ENCODE peak calls at places on chromosome 9, in seven cellular contexts. One of them, this sample, is unnamed.

GRCh38 chr9:127723450-127723849 is 7.6 kb downstream of the TTC16 start:
- DNase-seq in left lung: no peak
- DNase-seq in naive B cell: no peak
- DNase-seq in posterior vena cava: no peak
- DNase-seq in activated CD4-positive, alpha-beta T cell treated with anti-CD3 and anti-CD28 coated beads, Interleukin-2, amount 50 U/mL, for 24 hours: no peak
- DNase-seq in stimulated activated CD8-positive, alpha-beta memory T cell treated with anti-CD3 and anti-CD28 coated beads, Interleukin-4, amount 100 ng/mL, for 24 hours: no peak
- DNase-seq in stimulated activated CD4-positive, alpha-beta T cell treated with anti-CD3 and anti-CD28 coated beads, Interleukin-1b, Interleukin-23, amount 100 ng/mL, for 24 hours: no peak
- DNase-seq in this sample: no peak

GRCh38 chr9:94714494-94714893 is 12.0 kb upstream of the AOPEP start:
- DNase-seq in left lung: no peak
- DNase-seq in naive B cell: no peak
- DNase-seq in posterior vena cava: no peak
- DNase-seq in activated CD4-positive, alpha-beta T cell treated with anti-CD3 and anti-CD28 coated beads, Interleukin-2, amount 50 U/mL, for 24 hours: no peak
- DNase-seq in stimulated activated CD8-positive, alpha-beta memory T cell treated with anti-CD3 and anti-CD28 coated beads, Interleukin-4, amount 100 ng/mL, for 24 hours: no peak
- DNase-seq in stimulated activated CD4-positive, alpha-beta T cell treated with anti-CD3 and anti-CD28 coated beads, Interleukin-1b, Interleukin-23, amount 100 ng/mL, for 24 hours: no peak
- DNase-seq in this sample: no peak

GRCh38 chr9:21970001-21970799 is 24.0 kb downstream of the CDKN2A start:
- DNase-seq in left lung: no peak
- DNase-seq in naive B cell: no peak
- DNase-seq in posterior vena cava: no peak
- DNase-seq in activated CD4-positive, alpha-beta T cell treated with anti-CD3 and anti-CD28 coated beads, Interleukin-2, amount 50 U/mL, for 24 hours: no peak
- DNase-seq in stimulated activated CD8-positive, alpha-beta memory T cell treated with anti-CD3 and anti-CD28 coated beads, Interleukin-4, amount 100 ng/mL, for 24 hours: no peak
- DNase-seq in stimulated activated CD4-positive, alpha-beta T cell treated with anti-CD3 and anti-CD28 coated beads, Interleukin-1b, Interleukin-23, amount 100 ng/mL, for 24 hours: no peak
- DNase-seq in this sample: no peak

GRCh38 chr9:6907772-6908381 is 150.1 kb downstream of the KDM4C start:
- DNase-seq in left lung: no peak
- DNase-seq in naive B cell: no peak
- DNase-seq in posterior vena cava: no peak
- DNase-seq in activated CD4-positive, alpha-beta T cell treated with anti-CD3 and anti-CD28 coated beads, Interleukin-2, amount 50 U/mL, for 24 hours: no peak
- DNase-seq in stimulated activated CD8-positive, alpha-beta memory T cell treated with anti-CD3 and anti-CD28 coated beads, Interleukin-4, amount 100 ng/mL, for 24 hours: no peak
- DNase-seq in stimulated activated CD4-positive, alpha-beta T cell treated with anti-CD3 and anti-CD28 coated beads, Interleukin-1b, Interleukin-23, amount 100 ng/mL, for 24 hours: no peak
- DNase-seq in this sample: no peak

GRCh38 chr9:128167209-128167608 is 7.1 kb downstream of the BBLN start:
- DNase-seq in left lung: no peak
- DNase-seq in naive B cell: no peak
- DNase-seq in posterior vena cava: no peak
- DNase-seq in activated CD4-positive, alpha-beta T cell treated with anti-CD3 and anti-CD28 coated beads, Interleukin-2, amount 50 U/mL, for 24 hours: no peak
- DNase-seq in stimulated activated CD8-positive, alpha-beta memory T cell treated with anti-CD3 and anti-CD28 coated beads, Interleukin-4, amount 100 ng/mL, for 24 hours: no peak
- DNase-seq in stimulated activated CD4-positive, alpha-beta T cell treated with anti-CD3 and anti-CD28 coated beads, Interleukin-1b, Interleukin-23, amount 100 ng/mL, for 24 hours: no peak
- DNase-seq in this sample: no peak

GRCh38 chr9:106025449-106025848 is 331.1 kb downstream of the TMEM38B start:
- DNase-seq in left lung: no peak
- DNase-seq in naive B cell: no peak
- DNase-seq in posterior vena cava: no peak
- DNase-seq in activated CD4-positive, alpha-beta T cell treated with anti-CD3 and anti-CD28 coated beads, Interleukin-2, amount 50 U/mL, for 24 hours: no peak
- DNase-seq in stimulated activated CD8-positive, alpha-beta memory T cell treated with anti-CD3 and anti-CD28 coated beads, Interleukin-4, amount 100 ng/mL, for 24 hours: no peak
- DNase-seq in stimulated activated CD4-positive, alpha-beta T cell treated with anti-CD3 and anti-CD28 coated beads, Interleukin-1b, Interleukin-23, amount 100 ng/mL, for 24 hours: no peak
- DNase-seq in this sample: no peak

GRCh38 chr9:122406264-122406890 is 35.6 kb downstream of the PTGS1 start:
- DNase-seq in left lung: no peak
- DNase-seq in naive B cell: no peak
- DNase-seq in posterior vena cava: no peak
- DNase-seq in activated CD4-positive, alpha-beta T cell treated with anti-CD3 and anti-CD28 coated beads, Interleukin-2, amount 50 U/mL, for 24 hours: no peak
- DNase-seq in stimulated activated CD8-positive, alpha-beta memory T cell treated with anti-CD3 and anti-CD28 coated beads, Interleukin-4, amount 100 ng/mL, for 24 hours: no peak
- DNase-seq in stimulated activated CD4-positive, alpha-beta T cell treated with anti-CD3 and anti-CD28 coated beads, Interleukin-1b, Interleukin-23, amount 100 ng/mL, for 24 hours: no peak
- DNase-seq in this sample: no peak

GRCh38 chr9:75687359-75687953 is 203.0 kb upstream of the PCSK5 start:
- DNase-seq in left lung: no peak
- DNase-seq in naive B cell: no peak
- DNase-seq in posterior vena cava: no peak
- DNase-seq in activated CD4-positive, alpha-beta T cell treated with anti-CD3 and anti-CD28 coated beads, Interleukin-2, amount 50 U/mL, for 24 hours: no peak
- DNase-seq in stimulated activated CD8-positive, alpha-beta memory T cell treated with anti-CD3 and anti-CD28 coated beads, Interleukin-4, amount 100 ng/mL, for 24 hours: no peak
- DNase-seq in stimulated activated CD4-positive, alpha-beta T cell treated with anti-CD3 and anti-CD28 coated beads, Interleukin-1b, Interleukin-23, amount 100 ng/mL, for 24 hours: no peak
- DNase-seq in this sample: no peak

GRCh38 chr9:133729646-133730281 is 8.4 kb downstream of the SARDH start:
- DNase-seq in left lung: no peak
- DNase-seq in naive B cell: no peak
- DNase-seq in posterior vena cava: peak; percentile 43
- DNase-seq in activated CD4-positive, alpha-beta T cell treated with anti-CD3 and anti-CD28 coated beads, Interleukin-2, amount 50 U/mL, for 24 hours: no peak
- DNase-seq in stimulated activated CD8-positive, alpha-beta memory T cell treated with anti-CD3 and anti-CD28 coated beads, Interleukin-4, amount 100 ng/mL, for 24 hours: no peak
- DNase-seq in stimulated activated CD4-positive, alpha-beta T cell treated with anti-CD3 and anti-CD28 coated beads, Interleukin-1b, Interleukin-23, amount 100 ng/mL, for 24 hours: no peak
- DNase-seq in this sample: no peak

GRCh38 chr9:134848504-134848903 is 32.1 kb upstream of the FCN2 start:
- DNase-seq in left lung: no peak
- DNase-seq in naive B cell: no peak
- DNase-seq in posterior vena cava: no peak
- DNase-seq in activated CD4-positive, alpha-beta T cell treated with anti-CD3 and anti-CD28 coated beads, Interleukin-2, amount 50 U/mL, for 24 hours: no peak
- DNase-seq in stimulated activated CD8-positive, alpha-beta memory T cell treated with anti-CD3 and anti-CD28 coated beads, Interleukin-4, amount 100 ng/mL, for 24 hours: no peak
- DNase-seq in stimulated activated CD4-positive, alpha-beta T cell treated with anti-CD3 and anti-CD28 coated beads, Interleukin-1b, Interleukin-23, amount 100 ng/mL, for 24 hours: no peak
- DNase-seq in this sample: no peak

GRCh38 chr9:123377211-123377971 is 21.4 kb downstream of the CRB2 start:
- DNase-seq in left lung: no peak
- DNase-seq in naive B cell: no peak
- DNase-seq in posterior vena cava: no peak
- DNase-seq in activated CD4-positive, alpha-beta T cell treated with anti-CD3 and anti-CD28 coated beads, Interleukin-2, amount 50 U/mL, for 24 hours: no peak
- DNase-seq in stimulated activated CD8-positive, alpha-beta memory T cell treated with anti-CD3 and anti-CD28 coated beads, Interleukin-4, amount 100 ng/mL, for 24 hours: no peak
- DNase-seq in stimulated activated CD4-positive, alpha-beta T cell treated with anti-CD3 and anti-CD28 coated beads, Interleukin-1b, Interleukin-23, amount 100 ng/mL, for 24 hours: no peak
- DNase-seq in this sample: no peak

GRCh38 chr9:84667571-84668203 is 1.8 kb upstream of the NTRK2 start:
- DNase-seq in left lung: no peak
- DNase-seq in naive B cell: no peak
- DNase-seq in posterior vena cava: no peak
- DNase-seq in activated CD4-positive, alpha-beta T cell treated with anti-CD3 and anti-CD28 coated beads, Interleukin-2, amount 50 U/mL, for 24 hours: no peak
- DNase-seq in stimulated activated CD8-positive, alpha-beta memory T cell treated with anti-CD3 and anti-CD28 coated beads, Interleukin-4, amount 100 ng/mL, for 24 hours: no peak
- DNase-seq in stimulated activated CD4-positive, alpha-beta T cell treated with anti-CD3 and anti-CD28 coated beads, Interleukin-1b, Interleukin-23, amount 100 ng/mL, for 24 hours: no peak
- DNase-seq in this sample: no peak

GRCh38 chr9:36163049-36163839 is 5.9 kb upstream of the CCIN start:
- DNase-seq in left lung: peak; percentile 58
- DNase-seq in naive B cell: no peak
- DNase-seq in posterior vena cava: peak; percentile 88
- DNase-seq in activated CD4-positive, alpha-beta T cell treated with anti-CD3 and anti-CD28 coated beads, Interleukin-2, amount 50 U/mL, for 24 hours: no peak
- DNase-seq in stimulated activated CD8-positive, alpha-beta memory T cell treated with anti-CD3 and anti-CD28 coated beads, Interleukin-4, amount 100 ng/mL, for 24 hours: no peak
- DNase-seq in stimulated activated CD4-positive, alpha-beta T cell treated with anti-CD3 and anti-CD28 coated beads, Interleukin-1b, Interleukin-23, amount 100 ng/mL, for 24 hours: no peak
- DNase-seq in this sample: no peak

GRCh38 chr9:77968506-77968905 is 63.1 kb downstream of the GNAQ start:
- DNase-seq in left lung: no peak
- DNase-seq in naive B cell: no peak
- DNase-seq in posterior vena cava: no peak
- DNase-seq in activated CD4-positive, alpha-beta T cell treated with anti-CD3 and anti-CD28 coated beads, Interleukin-2, amount 50 U/mL, for 24 hours: no peak
- DNase-seq in stimulated activated CD8-positive, alpha-beta memory T cell treated with anti-CD3 and anti-CD28 coated beads, Interleukin-4, amount 100 ng/mL, for 24 hours: no peak
- DNase-seq in stimulated activated CD4-positive, alpha-beta T cell treated with anti-CD3 and anti-CD28 coated beads, Interleukin-1b, Interleukin-23, amount 100 ng/mL, for 24 hours: no peak
- DNase-seq in this sample: peak; percentile 29

GRCh38 chr9:111527347-111527746 is 2.4 kb downstream of the ZNF483 start:
- DNase-seq in left lung: no peak
- DNase-seq in naive B cell: no peak
- DNase-seq in posterior vena cava: no peak
- DNase-seq in activated CD4-positive, alpha-beta T cell treated with anti-CD3 and anti-CD28 coated beads, Interleukin-2, amount 50 U/mL, for 24 hours: no peak
- DNase-seq in stimulated activated CD8-positive, alpha-beta memory T cell treated with anti-CD3 and anti-CD28 coated beads, Interleukin-4, amount 100 ng/mL, for 24 hours: no peak
- DNase-seq in stimulated activated CD4-positive, alpha-beta T cell treated with anti-CD3 and anti-CD28 coated beads, Interleukin-1b, Interleukin-23, amount 100 ng/mL, for 24 hours: no peak
- DNase-seq in this sample: no peak

GRCh38 chr9:91089405-91090131 is 272.1 kb downstream of the AUH start:
- DNase-seq in left lung: no peak
- DNase-seq in naive B cell: no peak
- DNase-seq in posterior vena cava: no peak
- DNase-seq in activated CD4-positive, alpha-beta T cell treated with anti-CD3 and anti-CD28 coated beads, Interleukin-2, amount 50 U/mL, for 24 hours: no peak
- DNase-seq in stimulated activated CD8-positive, alpha-beta memory T cell treated with anti-CD3 and anti-CD28 coated beads, Interleukin-4, amount 100 ng/mL, for 24 hours: no peak
- DNase-seq in stimulated activated CD4-positive, alpha-beta T cell treated with anti-CD3 and anti-CD28 coated beads, Interleukin-1b, Interleukin-23, amount 100 ng/mL, for 24 hours: no peak
- DNase-seq in this sample: no peak

GRCh38 chr9:76580188-76580587 is 121.2 kb downstream of the GCNT1 start:
- DNase-seq in left lung: no peak
- DNase-seq in naive B cell: no peak
- DNase-seq in posterior vena cava: no peak
- DNase-seq in activated CD4-positive, alpha-beta T cell treated with anti-CD3 and anti-CD28 coated beads, Interleukin-2, amount 50 U/mL, for 24 hours: no peak
- DNase-seq in stimulated activated CD8-positive, alpha-beta memory T cell treated with anti-CD3 and anti-CD28 coated beads, Interleukin-4, amount 100 ng/mL, for 24 hours: no peak
- DNase-seq in stimulated activated CD4-positive, alpha-beta T cell treated with anti-CD3 and anti-CD28 coated beads, Interleukin-1b, Interleukin-23, amount 100 ng/mL, for 24 hours: no peak
- DNase-seq in this sample: no peak

GRCh38 chr9:71762900-71763653 is 5.2 kb downstream of the CEMIP2 start:
- DNase-seq in left lung: no peak
- DNase-seq in naive B cell: no peak
- DNase-seq in posterior vena cava: no peak
- DNase-seq in activated CD4-positive, alpha-beta T cell treated with anti-CD3 and anti-CD28 coated beads, Interleukin-2, amount 50 U/mL, for 24 hours: no peak
- DNase-seq in stimulated activated CD8-positive, alpha-beta memory T cell treated with anti-CD3 and anti-CD28 coated beads, Interleukin-4, amount 100 ng/mL, for 24 hours: no peak
- DNase-seq in stimulated activated CD4-positive, alpha-beta T cell treated with anti-CD3 and anti-CD28 coated beads, Interleukin-1b, Interleukin-23, amount 100 ng/mL, for 24 hours: no peak
- DNase-seq in this sample: no peak

This sample was measured in NCI-H1105.